ENCODE peak calls at places on chromosomes 16 and 17, in five cellular contexts. F is sigmoid colon, I is adrenal gland, M is stomach, W is heart left ventricle. V is an unnamed sample. For H3K36me3, the result is how much of the 10 kb centered on the place peaks cover.

GRCh38 chr17:12522743-12523181 is 142.9 kb upstream of the MYOCD start:
- DNase-seq in F (no peak), W (no peak), I (no peak), M (peak), V (peak)

GRCh38 chr16:27238016-27238587 is 30.5 kb downstream of the NSMCE1 start:
- DNase-seq in W (no peak), F (peak), M (peak), I (no peak), V (no peak)

GRCh38 chr17:63436523-63437110 is 9.5 kb downstream of the CYB561 start:
- DNase-seq in M (peak), F (no peak), W (no peak), I (no peak), V (no peak)

GRCh38 chr17:67280279-67280678 is 35.3 kb upstream of the HELZ start:
- DNase-seq in W (no peak), I (peak), M (no peak), F (no peak), V (peak)

GRCh38 chr17:18182978-18183333 is 672 bp upstream of the ALKBH5 start:
- DNase-seq in M (peak), W (peak), F (peak), I (peak), V (peak)

GRCh38 chr16:12551946-12552345 is 251.7 kb downstream of the CPPED1 start:
- DNase-seq in W (peak), I (no peak), M (no peak), F (no peak), V (no peak)

GRCh38 chr17:64491995-64492394 is 4.9 kb downstream of the POLG2 start:
- DNase-seq in F (no peak), I (no peak), W (no peak), M (no peak), V (no peak)

GRCh38 chr17:29045734-29046133 is 2.8 kb downstream of the PIPOX start:
- DNase-seq in W (no peak), M (no peak), I (no peak), F (no peak), V (no peak)

GRCh38 chr17:46976626-46977270 is 2.3 kb downstream of the RPRML start:
- DNase-seq in W (no peak), F (no peak), I (no peak), M (no peak), V (no peak)

GRCh38 chr17:34447406-34447805 is 84.4 kb upstream of the CCL1 start:
- DNase-seq in M (no peak), F (no peak), I (no peak), W (no peak), V (no peak)

GRCh38 chr17:82257473-82257872 is 16.0 kb downstream of the CSNK1D start:
- DNase-seq in F (peak), W (no peak), I (no peak), M (peak), V (no peak)

GRCh38 chr16:3235856-3236669 is 1.1 kb upstream of the ZNF200 start:
- DNase-seq in F (peak), M (peak), W (peak), I (peak), V (no peak)

GRCh38 chr17:57001541-57001940 is 23.6 kb downstream of the SCPEP1 start:
- DNase-seq in M (no peak), W (no peak), I (no peak), F (no peak), V (no peak)

GRCh38 chr16:47467501-47467900 is 6.4 kb downstream of the PHKB start:
- DNase-seq in I (no peak), F (no peak), M (no peak), W (no peak), V (no peak)

GRCh38 chr17:62869885-62870580 is 61.9 kb upstream of the MARCHF10 start:
- DNase-seq in W (no peak), M (no peak), F (no peak), I (no peak), V (no peak)

GRCh38 chr16:75113046-75113491 is 3.5 kb downstream of the LDHD start:
- DNase-seq in F (no peak), M (no peak), I (no peak), W (no peak), V (no peak)

GRCh38 chr17:63927464-63928171 is 4.5 kb downstream of the CD79B start:
- DNase-seq in W (peak), F (no peak), M (no peak), I (no peak), V (no peak)

GRCh38 chr17:17905036-17905320 is 67.2 kb downstream of the TOM1L2 start:
- DNase-seq in M (no peak), I (no peak), W (no peak), F (peak), V (no peak)

GRCh38 chr17:21005803-21006202 is 37.0 kb downstream of the USP22 start:
- DNase-seq in M (no peak), I (no peak), F (no peak), W (no peak), V (no peak)

GRCh38 chr17:48456584-48456983 is 26.6 kb upstream of the SKAP1 start:
- DNase-seq in I (no peak), F (no peak), M (no peak), W (no peak), V (no peak)

GRCh38 chr17:68763551-68763950 is 162.4 kb upstream of the FAM20A start:
- DNase-seq in F (no peak), I (no peak), W (no peak), M (no peak), V (no peak)

GRCh38 chr17:4101127-4101798 is 41.6 kb downstream of the ZZEF1 start:
- DNase-seq in M (no peak), F (no peak), I (peak), W (no peak), V (no peak)

GRCh38 chr16:52861614-52862022 is 191.1 kb downstream of the CHD9NB start:
- DNase-seq in F (no peak), I (no peak), W (no peak), M (no peak), V (no peak)

GRCh38 chr17:69175812-69176517 is 34.3 kb upstream of the ABCA6 start:
- DNase-seq in I (no peak), W (no peak), M (no peak), F (no peak), V (peak)

GRCh38 chr17:45050680-45051059 is 762 bp downstream of the DCAKD start:
- DNase-seq in W (no peak), I (no peak), M (no peak), F (no peak), V (peak)

GRCh38 chr16:6864670-6865069 is 468.0 kb upstream of the RBFOX1 start:
- DNase-seq in M (no peak), I (no peak), W (no peak), F (no peak), V (no peak)

GRCh38 chr16:85347213-85347591 is 234.9 kb upstream of the CIBAR2 start:
- DNase-seq in F (no peak), W (peak), I (peak), M (peak), V (no peak)

GRCh38 chr17:2138768-2139167 is 83.9 kb downstream of the HIC1 start:
- DNase-seq in M (no peak), I (peak), F (no peak), W (no peak), V (no peak)

GRCh38 chr17:8392674-8393469 is 4.8 kb downstream of the RNF222 start:
- DNase-seq in I (no peak), W (no peak), M (no peak), F (no peak), V (no peak)

GRCh38 chr16:89096768-89097527 is 3.3 kb downstream of the ACSF3 start:
- DNase-seq in F (no peak), I (no peak), M (no peak), W (no peak), V (no peak)

GRCh38 chr16:86878290-86879160 is 300.2 kb downstream of the FOXL1 start:
- DNase-seq in I (no peak), W (no peak), F (no peak), M (no peak), V (no peak)

GRCh38 chr17:40558651-40559015 is 6.6 kb downstream of the CCR7 start:
- DNase-seq in F (no peak), M (no peak), W (no peak), I (no peak), V (no peak)

GRCh38 chr16:78896280-78896679 is 704.3 kb downstream of the MAF start:
- DNase-seq in W (no peak), M (no peak), I (no peak), F (no peak), V (no peak)

GRCh38 chr16:31117384-31118222 is at the start of gene KAT8:
- DNase-seq in I (peak), W (peak), M (peak), F (peak), V (peak)

GRCh38 chr16:31441956-31442355 is 633 bp downstream of the ZNF843 start:
- DNase-seq in F (peak), M (no peak), W (no peak), I (no peak), V (no peak)

GRCh38 chr16:53234836-53235235 is 180.0 kb downstream of the CHD9 start:
- DNase-seq in M (no peak), W (no peak), I (no peak), F (no peak), V (no peak)

GRCh38 chr16:86965331-86965730 is 351.9 kb downstream of the C16orf95 start:
- DNase-seq in I (no peak), M (no peak), F (no peak), W (no peak), V (no peak)

DNA sequence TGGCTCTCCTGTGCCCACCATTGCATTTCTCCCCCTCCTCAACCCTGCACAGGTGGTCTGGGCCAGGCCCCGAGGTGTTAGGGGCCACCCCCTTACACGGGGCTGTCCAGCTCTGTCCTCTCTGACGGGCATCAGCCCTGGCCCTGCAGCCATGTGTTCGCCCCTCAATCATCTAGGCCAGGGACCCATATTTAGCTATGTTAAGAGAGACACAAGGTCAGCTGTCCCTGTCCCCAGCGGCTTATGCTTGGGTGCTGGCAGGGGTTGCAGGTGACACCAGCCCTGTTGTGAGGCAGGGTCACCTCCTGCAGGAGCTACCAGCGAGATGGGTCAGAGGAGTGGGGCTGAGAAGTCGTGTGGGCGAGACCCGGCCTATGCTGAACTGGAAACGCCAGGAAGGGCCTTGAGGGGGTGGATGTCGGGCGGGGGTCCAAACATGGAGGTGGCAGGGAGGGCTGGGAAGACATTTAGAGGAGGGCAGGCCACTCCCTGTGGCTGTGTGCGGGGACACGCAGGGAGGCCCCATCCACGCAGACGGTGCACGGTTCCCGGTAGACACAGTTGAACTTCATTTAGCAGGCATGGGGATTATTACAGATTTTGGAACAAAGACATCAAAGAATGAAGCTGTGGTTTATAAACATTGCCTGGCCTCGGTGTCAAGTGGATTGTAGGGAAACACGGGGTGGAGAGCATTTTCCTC is 133.2 kb upstream of the CHMP6 start:
- DNase-seq in F (peak), I (no peak), W (no peak), M (no peak), V (no peak)
- H3K36me3 ChIP-seq in F (under half), I (under half), W (under half), M (under half), V (half or more)

DNA sequence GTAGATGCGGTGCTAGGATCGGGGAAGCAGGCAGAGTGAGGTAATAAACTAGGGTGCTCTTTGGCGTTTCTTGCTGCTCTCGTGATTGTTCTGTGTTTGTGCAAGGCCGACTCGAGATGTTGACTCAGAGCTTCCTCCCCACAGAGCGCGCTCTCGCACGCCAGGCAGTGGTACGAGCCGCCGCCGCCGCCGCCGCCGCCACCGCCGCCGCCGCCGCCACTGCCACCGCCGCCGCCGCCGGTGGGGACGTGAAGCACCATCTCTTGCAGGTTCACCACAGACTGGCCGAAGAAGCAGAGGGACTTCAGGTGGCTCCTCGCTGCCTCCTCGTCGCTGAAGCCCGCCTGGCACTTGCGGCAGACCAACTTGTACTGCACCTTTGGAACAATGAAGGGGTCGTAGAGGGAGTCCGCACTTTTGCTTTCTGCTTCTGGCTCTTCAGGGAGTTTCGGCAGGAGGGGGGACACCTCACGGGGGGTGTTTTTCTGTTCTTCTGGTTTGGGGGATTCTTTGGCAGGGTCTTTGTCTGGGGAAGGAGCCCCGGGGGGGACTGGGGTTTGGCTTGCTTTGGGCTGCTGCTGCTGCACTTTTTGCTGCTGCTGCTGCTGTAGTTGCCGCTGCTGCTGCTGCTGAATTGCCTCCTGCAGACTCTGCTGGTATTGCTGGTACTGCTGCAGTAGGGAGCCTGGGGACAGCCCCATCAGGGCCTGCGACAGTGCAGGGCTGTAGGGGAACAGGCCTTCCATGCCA is 260.2 kb downstream of the ZFHX3 start:
- DNase-seq in F (peak), W (peak), I (peak), M (peak), V (peak)
- H3K4me3 ChIP-seq in F (peak), W (peak), I (no peak), M (peak), V (peak)

GRCh38 chr16:81448154-81449131 is 3.8 kb downstream of the CMIP start:
- DNase-seq in F (no peak), W (no peak), M (peak), I (no peak), V (no peak)
- H3K36me3 ChIP-seq in F (under half), W (under half), M (under half), I (under half), V (under half)

DNA sequence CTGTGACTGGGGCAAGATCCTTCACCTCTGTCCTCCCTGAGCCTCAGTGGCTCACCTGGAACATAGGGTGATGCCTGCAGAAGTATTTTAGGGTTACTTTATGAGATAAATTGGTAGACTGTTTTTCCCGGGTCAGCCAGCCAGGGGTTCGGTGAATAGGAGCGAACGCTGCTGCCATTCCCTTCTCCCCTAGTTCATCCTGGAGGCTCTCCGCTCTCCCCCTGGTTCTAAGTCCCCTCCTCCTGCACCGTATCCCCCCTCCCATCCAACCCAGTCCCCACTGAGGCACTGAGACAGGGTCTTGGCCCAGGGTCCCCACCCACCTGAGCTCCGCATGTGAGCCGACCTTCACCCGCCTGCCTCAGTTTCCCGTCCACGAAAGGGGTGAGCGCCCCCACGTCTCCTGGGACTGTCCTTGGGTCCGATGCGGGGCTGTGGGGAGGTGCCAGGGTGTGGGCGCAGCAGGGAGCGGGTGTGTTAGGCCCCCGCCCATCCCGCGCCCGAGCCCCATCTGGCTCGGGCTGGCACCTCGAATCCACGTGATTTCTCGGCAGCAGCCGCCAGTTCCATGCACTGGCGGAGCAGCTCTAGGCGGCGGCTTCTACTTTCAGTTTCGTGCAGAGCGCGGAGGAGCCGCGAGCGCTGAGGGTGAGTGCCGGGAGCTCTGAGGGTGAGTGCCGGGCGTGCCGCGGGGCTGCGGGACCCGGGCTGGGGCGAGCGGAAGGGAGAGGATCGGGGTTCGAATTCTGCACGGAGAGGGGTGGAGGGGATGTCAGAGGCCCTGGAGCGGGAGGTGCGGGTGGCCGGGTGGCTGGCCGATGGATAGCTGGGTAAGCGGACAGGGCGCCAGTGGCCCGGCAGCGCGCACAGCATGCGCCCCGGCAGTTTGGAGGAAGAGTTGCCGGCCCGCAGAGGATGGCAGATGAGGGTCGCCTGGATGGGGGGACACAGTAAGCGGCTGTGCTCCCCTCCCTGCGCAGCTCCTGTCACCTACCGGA is at the start of gene NLRC5:
- DNase-seq in M (peak), I (peak), F (peak), W (peak), V (peak)
- H3K4me3 ChIP-seq in M (peak), I (peak), F (peak), W (peak), V (peak)

GRCh38 chr17:59693582-59693981 is 13.6 kb downstream of the PTRH2 start:
- DNase-seq in I (no peak), W (no peak), M (no peak), F (no peak), V (no peak)
- H3K36me3 ChIP-seq in I (half or more), W (under half), M (half or more), F (under half), V (half or more)